ENCODE peak calls at places on chromosomes 7 and 10, in five cellular contexts. Y is stimulated activated naive CD8-positive, alpha-beta T cell treated with anti-CD3 and anti-CD28 coated beads, Interleukin-15, Interleukin-2, amounts not matched to agents 100 U/mL and 50 U/mL, for 24 hours; Z is A172; S is substantia nigra; H is left ventricle myocardium inferior. D is an unnamed sample.

GRCh38 chr10:68666280-68666760 is 54.7 kb upstream of the CCAR1 start:
- DNase-seq in Y (no peak), Z (peak), S (no peak), H (no peak), D (peak)

GRCh38 chr10:101182936-101183335 is 46.3 kb downstream of the LBX1 start:
- DNase-seq in Y (no peak), Z (no peak), S (no peak), H (no peak), D (no peak)

GRCh38 chr10:18104223-18104872 is 35.9 kb upstream of the CACNB2 start:
- DNase-seq in Y (peak), Z (peak), S (peak), H (peak), D (peak)

GRCh38 chr10:97407211-97407951 is 6.2 kb upstream of the RRP12 start:
- DNase-seq in Y (peak), Z (peak), S (peak), H (no peak), D (peak)

GRCh38 chr7:158302274-158303070 is 285.2 kb downstream of the PTPRN2 start:
- DNase-seq in Y (no peak), Z (no peak), S (no peak), H (no peak), D (peak)

GRCh38 chr10:32263300-32263699 is 83.7 kb downstream of the EPC1 start:
- DNase-seq in Y (no peak), Z (peak), S (no peak), H (no peak), D (peak)

GRCh38 chr7:135943266-135943889 is 33.8 kb downstream of the MTPN start:
- DNase-seq in Y (no peak), Z (no peak), S (no peak), H (no peak), D (no peak)

GRCh38 chr10:17273403-17273802 is 45.4 kb downstream of the VIM start:
- DNase-seq in Y (no peak), Z (peak), S (no peak), H (no peak), D (peak)

GRCh38 chr7:106012935-106013439 is 49.9 kb downstream of the CDHR3 start:
- DNase-seq in Y (no peak), Z (peak), S (no peak), H (no peak), D (peak)

GRCh38 chr7:8442814-8443304 is 9.4 kb downstream of the NXPH1 start:
- DNase-seq in Y (peak), Z (no peak), S (peak), H (peak), D (peak)

GRCh38 chr10:33258951-33259350 is 75.5 kb downstream of the NRP1 start:
- DNase-seq in Y (no peak), Z (peak), S (no peak), H (no peak), D (peak)

GRCh38 chr7:7516156-7516555 is 19.5 kb downstream of the COL28A1 start:
- DNase-seq in Y (no peak), Z (no peak), S (no peak), H (no peak), D (no peak)

GRCh38 chr7:64651632-64652165 is 14.2 kb upstream of the ZNF107 start:
- DNase-seq in Y (no peak), Z (no peak), S (no peak), H (no peak), D (no peak)

GRCh38 chr10:23403278-23403677 is 35.6 kb upstream of the OTUD1 start:
- DNase-seq in Y (no peak), Z (no peak), S (no peak), H (no peak), D (no peak)

GRCh38 chr7:154388999-154389398 is 336.8 kb downstream of the DPP6 start:
- DNase-seq in Y (no peak), Z (no peak), S (no peak), H (no peak), D (no peak)

D was measured in HT1080.